ENCODE peak calls at places on chromosomes 5 and 9, in five cellular contexts. S is CD8-positive, alpha-beta T cell; W is upper lobe of right lung; O is pancreas; Q is brain microvascular endothelial cell. P is an unnamed sample.
A peak's percentile ranks its signal among the peaks of the same experiment; 100 is the strongest.

GRCh38 chr5:146606838-146607237 is 90.8 kb upstream of the GPR151 start:
- DNase-seq in S (peak; percentile 12), W (no peak), O (no peak), Q (no peak), P (no peak)

GRCh38 chr5:52811067-52811749 is 23.5 kb downstream of the ITGA1 start:
- DNase-seq in S (no peak), W (no peak), O (no peak), Q (peak; percentile 67), P (no peak)

GRCh38 chr5:43523662-43524072 is 8.7 kb upstream of the C5orf34 start:
- DNase-seq in S (no peak), W (no peak), O (no peak), Q (no peak), P (no peak)

GRCh38 chr9:89374176-89374575 is 55.9 kb downstream of the SECISBP2 start:
- DNase-seq in S (no peak), W (no peak), O (no peak), Q (peak; percentile 55), P (no peak)

GRCh38 chr9:106878943-106879916 is 16.3 kb downstream of the ZNF462 start:
- DNase-seq in S (no peak), W (no peak), O (no peak), Q (peak; percentile 91), P (no peak)

GRCh38 chr5:33892419-33893151 is 795 bp upstream of the ADAMTS12 start:
- DNase-seq in S (no peak), W (no peak), O (peak; percentile 57), Q (peak; percentile 83), P (no peak)

GRCh38 chr9:95188459-95188858 is 129.1 kb downstream of the FANCC start:
- DNase-seq in S (no peak), W (no peak), O (no peak), Q (peak; percentile 53), P (no peak)

GRCh38 chr9:36163049-36163839 is 5.9 kb upstream of the CCIN start:
- DNase-seq in S (no peak), W (no peak), O (no peak), Q (peak; percentile 71), P (peak; percentile 12)

GRCh38 chr5:102903074-102903871 is 148.2 kb downstream of the PAM start:
- DNase-seq in S (no peak), W (no peak), O (no peak), Q (no peak), P (no peak)

GRCh38 chr9:13942695-13943094 is 371.2 kb downstream of the NFIB start:
- DNase-seq in S (no peak), W (no peak), O (no peak), Q (peak; percentile 99), P (no peak)

GRCh38 chr5:151219789-151220188 is 4.1 kb downstream of the CCDC69 start:
- DNase-seq in S (no peak), W (no peak), O (peak; percentile 25), Q (no peak), P (no peak)

GRCh38 chr5:7754997-7755596 is 95.8 kb downstream of the CFAP90 start:
- DNase-seq in S (no peak), W (peak; percentile 86), O (peak; percentile 83), Q (peak; percentile 8), P (peak; percentile 67)

GRCh38 chr9:99253134-99253533 is 31.1 kb downstream of the SEC61B start:
- DNase-seq in S (no peak), W (no peak), O (no peak), Q (no peak), P (no peak)

GRCh38 chr9:15578719-15579118 is 25.9 kb downstream of the CCDC171 start:
- DNase-seq in S (no peak), W (no peak), O (no peak), Q (no peak), P (no peak)

GRCh38 chr5:14109041-14109747 is 33.9 kb upstream of the TRIO start:
- DNase-seq in S (no peak), W (no peak), O (no peak), Q (peak; percentile 65), P (no peak)

GRCh38 chr9:130110166-130110565 is 56.5 kb downstream of the GPR107 start:
- DNase-seq in S (no peak), W (no peak), O (no peak), Q (no peak), P (no peak)
- TF ChIP-seq CTCF in S (no peak), W (no peak), O (no peak), Q (peak; percentile 31), P (no peak)

DNA sequence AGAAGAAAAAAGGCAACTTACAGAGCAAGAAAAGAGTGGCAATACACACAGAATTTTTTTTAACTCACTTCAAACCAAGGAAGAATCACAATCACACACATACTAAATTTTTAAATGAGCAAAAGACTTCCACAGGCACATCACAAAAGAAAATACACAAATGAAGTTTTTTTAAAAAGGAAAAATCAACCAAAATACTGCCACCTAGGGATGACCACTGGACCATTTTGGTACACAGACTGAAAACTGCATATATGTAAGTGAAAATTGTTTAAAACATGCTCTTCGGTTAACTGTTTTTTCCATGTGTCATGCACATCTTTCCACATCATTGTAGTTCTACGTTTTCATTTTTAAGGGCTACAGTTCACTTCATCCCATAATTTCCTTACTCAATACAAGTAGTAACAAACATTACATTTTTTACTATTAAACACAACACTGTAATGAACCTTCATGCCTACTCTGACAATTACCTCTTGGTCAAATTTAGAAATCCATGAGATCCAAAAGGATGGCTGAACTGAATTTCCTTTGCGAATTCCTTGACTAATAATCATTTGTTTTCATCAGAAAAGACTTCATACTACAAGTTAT is 79.0 kb downstream of the FBXW11 start:
- DNase-seq in S (no peak), W (no peak), O (no peak), Q (no peak), P (no peak)
- TF ChIP-seq CTCF in S (peak; percentile 15), W (no peak), O (no peak), Q (peak; percentile 55), P (peak; percentile 57)

GRCh38 chr5:67339219-67339767 is 142.7 kb upstream of the CD180 start:
- DNase-seq in S (no peak), W (no peak), O (no peak), Q (no peak), P (no peak)
- TF ChIP-seq CTCF in S (peak; percentile 37), W (no peak), O (no peak), Q (no peak), P (no peak)

GRCh38 chr5:127447822-127448221 is 69.6 kb upstream of the PRRC1 start:
- DNase-seq in S (no peak), W (no peak), O (no peak), Q (peak; percentile 75), P (no peak)

GRCh38 chr5:127439544-127440096 is 77.8 kb upstream of the PRRC1 start:
- DNase-seq in S (no peak), W (no peak), O (no peak), Q (no peak), P (no peak)

GRCh38 chr5:127446626-127447025 is 70.8 kb upstream of the PRRC1 start:
- DNase-seq in S (no peak), W (no peak), O (no peak), Q (no peak), P (no peak)

GRCh38 chr5:127440831-127441230 is 76.6 kb upstream of the PRRC1 start:
- DNase-seq in S (no peak), W (no peak), O (no peak), Q (peak; percentile 40), P (no peak)

DNA sequence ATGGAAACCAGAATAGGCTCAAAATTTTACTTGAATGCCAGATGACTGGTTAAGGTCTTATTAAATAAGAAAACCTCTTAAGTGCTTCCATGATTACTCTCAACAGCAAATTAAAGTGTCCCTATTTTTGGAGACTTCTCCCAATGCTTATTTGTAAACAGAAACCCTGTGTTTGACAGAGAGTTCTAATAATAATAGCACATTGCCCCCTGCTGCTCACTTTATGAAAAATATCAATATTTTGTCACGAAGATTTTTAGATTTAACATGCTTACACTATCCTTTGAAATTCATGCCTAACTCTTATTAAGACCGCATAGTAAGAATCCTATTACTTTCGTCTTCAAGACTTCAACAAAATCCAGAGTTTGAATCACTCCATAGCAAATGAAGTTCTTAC is 75.4 kb upstream of the PRRC1 start:
- DNase-seq in S (no peak), W (no peak), O (no peak), Q (no peak), P (no peak)
- TF ChIP-seq CTCF in S (no peak), W (peak; percentile 8), O (no peak), Q (no peak), P (peak; percentile 60)

GRCh38 chr9:116491219-116491618 is 195.9 kb upstream of the TRIM32 start:
- DNase-seq in S (no peak), W (no peak), O (no peak), Q (no peak), P (no peak)
- TF ChIP-seq CTCF in S (no peak), W (no peak), O (no peak), Q (no peak), P (no peak)

GRCh38 chr9:113677057-113677456 is 199.1 kb upstream of the ZNF618 start:
- DNase-seq in S (no peak), W (no peak), O (no peak), Q (no peak), P (no peak)
- TF ChIP-seq CTCF in S (no peak), W (no peak), O (no peak), Q (no peak), P (no peak)

GRCh38 chr5:88140863-88141694 is 127.6 kb downstream of the TMEM161B start:
- DNase-seq in S (peak; percentile 87), W (peak; percentile 97), O (peak; percentile 96), Q (peak; percentile 96), P (peak; percentile 99)
- TF ChIP-seq CTCF in S (peak; percentile 46), W (peak; percentile 63), O (peak; percentile 69), Q (peak; percentile 77), P (peak; percentile 85)

GRCh38 chr9:5264219-5264595 is 33.0 kb downstream of the INSL4 start:
- DNase-seq in S (no peak), W (no peak), O (no peak), Q (no peak), P (no peak)

GRCh38 chr9:5263568-5264218 is 32.5 kb downstream of the INSL4 start:
- DNase-seq in S (no peak), W (no peak), O (no peak), Q (peak; percentile 3), P (no peak)

GRCh38 chr9:5269249-5269715 is 35.2 kb downstream of the RLN2 start:
- DNase-seq in S (no peak), W (no peak), O (no peak), Q (peak; percentile 75), P (no peak)

GRCh38 chr9:5265939-5266338 is 34.7 kb downstream of the INSL4 start:
- DNase-seq in S (no peak), W (no peak), O (no peak), Q (no peak), P (no peak)
- TF ChIP-seq CTCF in S (no peak), W (no peak), O (no peak), Q (peak; percentile 13), P (no peak)

DNA sequence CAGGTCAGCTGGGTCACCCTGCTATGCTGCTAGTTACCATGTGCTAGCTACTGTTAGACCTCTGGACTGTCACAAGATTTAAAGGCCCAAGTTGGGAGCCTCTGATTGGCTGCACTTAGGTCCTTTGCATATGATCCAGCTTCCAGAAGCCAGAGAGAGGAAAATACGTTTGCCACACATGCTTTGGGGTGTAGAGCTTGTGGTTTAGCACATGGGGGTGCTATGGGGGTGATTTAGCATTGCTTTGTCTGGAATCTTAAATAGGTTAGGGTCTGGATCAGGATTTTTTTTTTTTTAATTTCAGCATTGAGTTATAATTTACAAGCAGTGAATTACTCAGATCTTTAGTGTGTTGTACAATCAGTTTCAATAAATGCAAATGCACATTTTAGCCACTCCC is 250.1 kb downstream of the LRRC70 start:
- DNase-seq in S (no peak), W (no peak), O (no peak), Q (no peak), P (no peak)
- TF ChIP-seq CTCF in S (no peak), W (no peak), O (no peak), Q (no peak), P (no peak)